ENCODE peak calls at places on chromosomes 13 and 19, in six cellular contexts. R, J, Y, K, Z and U are unnamed samples.

GRCh38 chr13:33208290-33208990 is 77.1 kb downstream of the STARD13 start:
- DNase-seq in Z (no peak), Y (no peak), K (no peak), J (no peak), R (no peak), U (no peak)

GRCh38 chr19:28469544-28469943 is 743.4 kb downstream of the UQCRFS1 start:
- DNase-seq in Y (no peak), Z (no peak), J (no peak), R (no peak), K (no peak), U (no peak)

GRCh38 chr19:16400911-16401675 is 70.7 kb downstream of the EPS15L1 start:
- DNase-seq in J (peak), R (peak), Z (no peak), Y (no peak), K (no peak), U (no peak)

GRCh38 chr13:101785858-101786257 is 333.4 kb downstream of the ITGBL1 start:
- DNase-seq in K (no peak), Y (peak), R (peak), Z (peak), J (no peak), U (peak)

GRCh38 chr13:25847145-25847544 is 204.7 kb downstream of the SHISA2 start:
- DNase-seq in Y (no peak), K (no peak), R (no peak), Z (no peak), J (no peak), U (no peak)

GRCh38 chr19:14528419-14529253 is 758 bp upstream of the TECR start:
- DNase-seq in Y (no peak), Z (no peak), R (no peak), J (no peak), K (no peak), U (no peak)

GRCh38 chr19:43331435-43332010 is 22.0 kb upstream of the CD177 start:
- DNase-seq in R (no peak), K (no peak), Y (no peak), J (no peak), Z (no peak), U (no peak)

GRCh38 chr13:42384265-42384664 is 112.3 kb downstream of the AKAP11 start:
- DNase-seq in Y (no peak), Z (no peak), K (no peak), R (no peak), J (no peak), U (peak)

GRCh38 chr19:3263866-3264265 is 39.4 kb downstream of the CELF5 start:
- DNase-seq in K (no peak), Y (no peak), Z (peak), R (no peak), J (no peak), U (no peak)